ENCODE peak calls at places on chromosome 18, in nine cellular contexts. Q, H, W, V, C, X, G, N and Y are unnamed samples.
A peak's percentile ranks its signal among the peaks of the same experiment; 100 is the strongest.

GRCh38 chr18:50662177-50662576 is 102.3 kb downstream of the MAPK4 start:
- DNase-seq in G (no peak), Q (peak; percentile 20), C (no peak), W (no peak), H (no peak), N (no peak), X (no peak), V (peak; percentile 10), Y (no peak)

GRCh38 chr18:3450358-3451107 is 561 bp downstream of the TGIF1 start:
- DNase-seq in G (no peak), V (no peak), C (peak; percentile 86), X (no peak), H (peak; percentile 92), W (peak; percentile 81), Q (peak; percentile 87), N (peak; percentile 46), Y (no peak)

GRCh38 chr18:58455318-58455950 is 173.5 kb downstream of the ALPK2 start:
- DNase-seq in X (no peak), V (no peak), Q (no peak), C (peak; percentile 47), W (no peak), H (no peak), G (no peak), N (no peak), Y (no peak)

GRCh38 chr18:60019463-60019840 is 119.7 kb downstream of the PMAIP1 start:
- DNase-seq in G (no peak), C (peak; percentile 88), Q (peak; percentile 55), W (no peak), H (no peak), X (peak; percentile 51), N (no peak), V (no peak), Y (no peak)

GRCh38 chr18:6752200-6752873 is 22.8 kb downstream of the ARHGAP28 start:
- DNase-seq in H (no peak), G (peak; percentile 99), X (no peak), Q (peak; percentile 17), W (no peak), C (peak; percentile 87), N (no peak), V (no peak), Y (peak; percentile 84)

GRCh38 chr18:12317664-12318333 is 9.8 kb downstream of the TUBB6 start:
- DNase-seq in X (peak; percentile 31), V (no peak), W (no peak), G (no peak), C (peak; percentile 26), N (no peak), Q (peak; percentile 74), H (peak; percentile 66), Y (no peak)

GRCh38 chr18:32386466-32386865 is 84.2 kb downstream of the GAREM1 start:
- DNase-seq in V (no peak), C (no peak), G (no peak), W (no peak), Q (no peak), N (no peak), H (no peak), X (no peak), Y (no peak)

GRCh38 chr18:70493461-70493860 is 204.6 kb downstream of the SOCS6 start:
- DNase-seq in W (no peak), X (no peak), C (no peak), Q (no peak), H (no peak), G (no peak), V (no peak), N (no peak), Y (no peak)

GRCh38 chr18:26468931-26469340 is 79.4 kb downstream of the KCTD1 start:
- DNase-seq in C (no peak), X (peak; percentile 28), Q (no peak), H (no peak), N (no peak), G (peak; percentile 38), V (peak; percentile 15), W (no peak), Y (peak; percentile 73)

GRCh38 chr18:62420513-62421209 is 95.6 kb downstream of the TNFRSF11A start:
- DNase-seq in W (peak; percentile 76), X (peak; percentile 86), C (peak; percentile 34), H (no peak), N (no peak), Q (peak; percentile 61), V (no peak), G (no peak), Y (no peak)

GRCh38 chr18:77702686-77703085 is 453.0 kb downstream of the GALR1 start:
- DNase-seq in V (peak; percentile 11), N (no peak), G (peak; percentile 12), H (no peak), Q (peak; percentile 10), W (no peak), X (no peak), C (peak; percentile 28), Y (no peak)

GRCh38 chr18:79574938-79575525 is 104.6 kb upstream of the CTDP1 start:
- DNase-seq in N (no peak), V (no peak), G (no peak), C (no peak), H (peak; percentile 49), W (no peak), Q (no peak), X (no peak), Y (no peak)

GRCh38 chr18:77032121-77032758 is 100.3 kb downstream of the MBP start:
- DNase-seq in C (peak; percentile 83), W (no peak), X (no peak), Q (no peak), N (no peak), G (no peak), H (no peak), V (no peak), Y (no peak)

GRCh38 chr18:33666915-33667314 is 88.9 kb downstream of the ASXL3 start:
- DNase-seq in G (no peak), V (no peak), Q (no peak), H (no peak), C (no peak), W (no peak), X (no peak), N (no peak), Y (no peak)

GRCh38 chr18:9708882-9709877 is 1.1 kb downstream of the RAB31 start:
- DNase-seq in G (no peak), V (no peak), X (no peak), W (no peak), Q (peak; percentile 58), H (no peak), C (peak; percentile 44), N (peak; percentile 15), Y (no peak)

GRCh38 chr18:42298744-42299685 is 344.0 kb downstream of the PIK3C3 start:
- DNase-seq in N (peak; percentile 76), V (peak; percentile 53), Q (peak; percentile 81), C (peak; percentile 89), G (no peak), H (peak; percentile 80), X (peak; percentile 53), W (peak; percentile 28), Y (peak; percentile 87)

GRCh38 chr18:33660696-33661310 is 82.8 kb downstream of the ASXL3 start:
- DNase-seq in H (no peak), N (no peak), V (no peak), X (no peak), C (no peak), Q (no peak), W (no peak), G (no peak), Y (no peak)